ENCODE peak calls at places on chromosomes 12 and 14, in five cellular contexts. M is left ventricle myocardium inferior, O is progenitor cell of endocrine pancreas, G is WERI-Rb-1, X is lower lobe of right lung. W is an unnamed sample.

GRCh38 chr12:110269622-110270124 is 11.4 kb upstream of the ATP2A2 start:
- DNase-seq in M (no peak), O (no peak), G (no peak), X (no peak), W (no peak)

GRCh38 chr12:12350868-12351463 is 924 bp upstream of the MANSC1 start:
- DNase-seq in M (no peak), O (no peak), G (no peak), X (no peak), W (no peak)

GRCh38 chr12:122052285-122052684 is 26.3 kb upstream of the MLXIP start:
- DNase-seq in M (no peak), O (no peak), G (no peak), X (no peak), W (no peak)

GRCh38 chr12:121602766-121603165 is 21.9 kb upstream of the KDM2B start:
- DNase-seq in M (no peak), O (no peak), G (no peak), X (no peak), W (no peak)

GRCh38 chr12:89949457-89950195 is 241.0 kb upstream of the ATP2B1 start:
- DNase-seq in M (no peak), O (no peak), G (no peak), X (no peak), W (no peak)

GRCh38 chr12:116352315-116352835 is 74.9 kb upstream of the MED13L start:
- DNase-seq in M (no peak), O (no peak), G (no peak), X (no peak), W (no peak)

GRCh38 chr12:2339022-2339431 is 286.2 kb downstream of the CACNA1C start:
- DNase-seq in M (no peak), O (no peak), G (no peak), X (no peak), W (no peak)

GRCh38 chr12:20175704-20176388 is 192.5 kb upstream of the PDE3A start:
- DNase-seq in M (no peak), O (no peak), G (no peak), X (no peak), W (no peak)

GRCh38 chr14:100213587-100213955 is 25.4 kb upstream of the YY1 start:
- DNase-seq in M (no peak), O (no peak), G (no peak), X (no peak), W (no peak)

GRCh38 chr12:100959481-100959880 is 164.9 kb downstream of the ANO4 start:
- DNase-seq in M (no peak), O (no peak), G (no peak), X (no peak), W (no peak)

GRCh38 chr12:108613548-108613947 is 15.7 kb upstream of the TMEM119 start:
- DNase-seq in M (no peak), O (no peak), G (no peak), X (no peak), W (no peak)

GRCh38 chr14:85934123-85934885 is 404.4 kb downstream of the FLRT2 start:
- DNase-seq in M (no peak), O (no peak), G (no peak), X (peak), W (no peak)

GRCh38 chr14:61191751-61192150 is 89.4 kb downstream of the TMEM30B start:
- DNase-seq in M (no peak), O (no peak), G (no peak), X (no peak), W (no peak)

GRCh38 chr12:100404769-100405407 is 48.0 kb downstream of the SLC17A8 start:
- DNase-seq in M (no peak), O (peak), G (peak), X (peak), W (no peak)

GRCh38 chr14:61673305-61673704 is 22.0 kb upstream of the HIF1A start:
- DNase-seq in M (no peak), O (no peak), G (no peak), X (no peak), W (no peak)

GRCh38 chr12:90299121-90299520 is 590.5 kb upstream of the ATP2B1 start:
- DNase-seq in M (no peak), O (no peak), G (no peak), X (no peak), W (no peak)

GRCh38 chr12:47799357-47799955 is 20.2 kb downstream of the HDAC7 start:
- DNase-seq in M (peak), O (no peak), G (no peak), X (no peak), W (no peak)

GRCh38 chr12:47802312-47802711 is 17.4 kb downstream of the HDAC7 start:
- DNase-seq in M (no peak), O (no peak), G (no peak), X (peak), W (no peak)

GRCh38 chr12:47801904-47802246 is 17.8 kb downstream of the HDAC7 start:
- DNase-seq in M (no peak), O (no peak), G (no peak), X (peak), W (no peak)

GRCh38 chr12:47800582-47800981 is 19.1 kb downstream of the HDAC7 start:
- DNase-seq in M (no peak), O (no peak), G (no peak), X (no peak), W (no peak)

GRCh38 chr12:47801170-47801903 is 18.4 kb downstream of the HDAC7 start:
- DNase-seq in M (peak), O (no peak), G (no peak), X (peak), W (no peak)
- TF ChIP-seq CTCF in M (peak), O (no peak), G (no peak), X (peak), W (no peak)

DNA sequence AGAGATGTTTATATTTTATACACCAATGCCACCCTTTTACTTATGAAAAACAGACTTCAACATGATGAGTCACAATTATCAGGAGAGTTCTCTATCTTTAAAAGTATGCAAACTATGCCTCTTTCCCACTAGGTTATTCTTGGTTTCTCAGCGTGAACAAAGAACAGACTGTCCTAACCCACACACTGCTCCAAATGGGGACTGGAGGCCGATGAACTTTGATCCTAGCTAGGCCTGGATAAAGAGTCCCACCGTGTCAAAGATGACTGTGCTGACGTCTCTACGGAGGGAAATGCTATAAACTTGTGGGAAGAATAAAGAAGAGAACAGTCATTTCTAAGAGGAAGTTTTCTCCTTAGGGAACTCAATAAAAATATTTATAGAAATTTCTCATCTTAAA is 160.1 kb downstream of the EPS8 start:
- DNase-seq in M (peak), O (no peak), G (no peak), X (no peak), W (no peak)
- TF ChIP-seq CTCF in M (no peak), O (no peak), G (no peak), X (no peak), W (no peak)

DNA sequence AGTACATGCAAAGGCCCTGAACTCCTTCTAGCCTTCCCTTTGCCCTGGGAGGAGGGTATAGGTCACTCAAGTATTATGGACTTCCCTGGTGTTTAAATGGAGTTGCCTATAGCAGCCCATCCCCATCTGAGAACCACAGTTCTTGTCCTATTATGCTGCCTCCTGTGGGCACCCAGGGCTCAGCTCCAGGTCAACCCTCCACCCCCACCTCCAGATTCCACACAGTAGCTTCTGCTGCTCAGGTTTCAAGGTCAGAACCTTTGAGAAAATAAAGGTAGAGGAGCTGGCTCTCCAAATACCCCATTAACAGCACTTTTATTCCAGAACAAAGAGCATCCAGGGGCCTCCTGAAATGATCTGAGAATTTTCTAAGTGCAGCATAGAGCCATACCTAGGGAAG is 57.4 kb downstream of the ACTN1 start:
- DNase-seq in M (no peak), O (no peak), G (no peak), X (no peak), W (no peak)
- TF ChIP-seq CTCF in M (no peak), O (no peak), G (peak), X (no peak), W (no peak)

DNA sequence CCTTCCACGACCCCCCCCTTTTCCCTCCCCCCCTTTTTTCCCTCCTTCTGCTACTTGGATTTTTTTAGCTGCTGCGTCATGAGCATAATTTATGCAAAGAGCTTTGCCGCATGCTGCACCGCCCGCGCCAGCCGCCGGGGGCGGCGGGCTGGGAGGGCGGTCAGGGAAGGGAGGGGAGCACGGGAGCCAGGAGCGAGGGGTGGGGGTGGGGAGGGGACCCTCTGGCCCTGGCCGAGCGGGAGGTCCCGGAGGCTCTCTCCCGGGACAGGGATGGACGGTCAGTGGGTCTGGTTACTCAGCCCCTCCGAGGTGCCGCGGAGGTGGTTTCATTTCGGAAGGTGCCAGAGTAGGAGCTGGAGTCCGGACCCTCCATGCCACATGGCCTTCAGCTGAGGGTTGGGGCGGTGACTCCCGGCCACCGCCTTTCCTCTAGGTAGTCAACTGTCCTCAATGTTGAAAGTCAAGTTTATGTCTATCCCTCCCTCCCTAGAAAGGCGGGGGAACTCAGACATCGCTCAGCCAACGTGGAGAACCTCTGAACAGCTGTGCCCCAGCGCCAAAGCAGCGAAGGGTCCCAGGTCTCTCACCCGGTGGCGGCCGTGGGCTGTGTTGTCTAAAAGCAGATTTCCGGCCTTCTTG is at the start of gene POU6F1:
- DNase-seq in M (peak), O (peak), G (peak), X (peak), W (peak)
- TF ChIP-seq CTCF in M (peak), O (peak), G (peak), X (peak), W (peak)

GRCh38 chr12:57491393-57492280 is 3.8 kb downstream of the MARS1 start:
- DNase-seq in M (no peak), O (no peak), G (no peak), X (no peak), W (no peak)
- TF ChIP-seq CTCF in M (no peak), O (no peak), G (peak), X (no peak), W (peak)

DNA sequence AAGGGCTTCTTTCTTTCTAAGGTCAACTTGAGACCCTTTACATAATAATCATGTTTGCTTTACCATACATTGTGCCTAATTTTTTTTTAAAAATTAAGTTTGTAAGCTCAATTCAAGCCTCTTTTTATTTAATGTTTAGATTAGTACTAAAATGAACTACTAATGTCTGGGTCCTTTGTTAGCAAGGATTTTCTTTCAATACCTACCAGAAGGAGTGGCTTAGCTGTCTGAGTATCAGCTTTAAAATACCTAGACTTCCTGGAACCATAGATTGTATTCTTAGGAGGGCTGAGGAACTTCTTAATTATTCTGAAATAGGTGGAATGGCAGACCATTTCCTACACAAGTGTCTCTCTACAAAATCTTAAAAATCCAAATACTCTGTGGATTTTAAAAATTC is 122.1 kb downstream of the HMGA2 start:
- DNase-seq in M (no peak), O (no peak), G (no peak), X (no peak), W (no peak)
- TF ChIP-seq CTCF in M (no peak), O (no peak), G (no peak), X (no peak), W (no peak)